ENCODE peak calls at places on chromosomes 16 and 17, in five cellular contexts. P is H1, M is esophagus muscularis mucosa, Q is heart right ventricle, K is colonic mucosa. Y is an unnamed sample. For H3K36me3, the result is how much of the 10 kb centered on the place peaks cover.

GRCh38 chr16:69240336-69240735 is 53.4 kb downstream of the SNTB2 start:
- DNase-seq in P (no peak), M (no peak), Q (no peak), K (no peak), Y (peak)

GRCh38 chr16:50724237-50724747 is 17.6 kb upstream of the CYLD start:
- DNase-seq in P (no peak), M (no peak), Q (no peak), K (no peak), Y (no peak)

GRCh38 chr16:51057969-51058337 is 93.1 kb downstream of the SALL1 start:
- DNase-seq in P (no peak), M (no peak), Q (no peak), K (no peak), Y (no peak)

GRCh38 chr17:9531080-9531479 is 44.5 kb downstream of the STX8 start:
- DNase-seq in P (no peak), M (no peak), Q (no peak), K (no peak), Y (no peak)

GRCh38 chr17:73338566-73339247 is 26.9 kb upstream of the CDC42EP4 start:
- DNase-seq in P (no peak), M (no peak), Q (no peak), K (no peak), Y (no peak)

GRCh38 chr17:76598004-76598439 is 12.4 kb upstream of the ST6GALNAC2 start:
- DNase-seq in P (no peak), M (no peak), Q (no peak), K (no peak), Y (no peak)

GRCh38 chr17:77602062-77602746 is 356.3 kb upstream of the TNRC6C start:
- DNase-seq in P (peak), M (no peak), Q (peak), K (no peak), Y (peak)

GRCh38 chr17:45428050-45428953 is 4.4 kb downstream of the ARHGAP27 start:
- DNase-seq in P (peak), M (no peak), Q (peak), K (peak), Y (peak)

GRCh38 chr16:1745181-1745899 is 26.0 kb downstream of the NME3 start:
- DNase-seq in P (no peak), M (no peak), Q (no peak), K (no peak), Y (peak)

GRCh38 chr16:29922986-29923501 is 3.0 kb downstream of the KCTD13 start:
- DNase-seq in P (no peak), M (no peak), Q (no peak), K (no peak), Y (no peak)

GRCh38 chr16:84396537-84397008 is 28.2 kb downstream of the ATP2C2 start:
- DNase-seq in P (no peak), M (no peak), Q (no peak), K (no peak), Y (no peak)

GRCh38 chr17:31691251-31691905 is 167.7 kb downstream of the COPRS start:
- DNase-seq in P (no peak), M (no peak), Q (no peak), K (no peak), Y (no peak)

GRCh38 chr16:5633845-5634440 is 536.3 kb upstream of the EEF2KMT start:
- DNase-seq in P (no peak), M (no peak), Q (no peak), K (no peak), Y (peak)

DNA sequence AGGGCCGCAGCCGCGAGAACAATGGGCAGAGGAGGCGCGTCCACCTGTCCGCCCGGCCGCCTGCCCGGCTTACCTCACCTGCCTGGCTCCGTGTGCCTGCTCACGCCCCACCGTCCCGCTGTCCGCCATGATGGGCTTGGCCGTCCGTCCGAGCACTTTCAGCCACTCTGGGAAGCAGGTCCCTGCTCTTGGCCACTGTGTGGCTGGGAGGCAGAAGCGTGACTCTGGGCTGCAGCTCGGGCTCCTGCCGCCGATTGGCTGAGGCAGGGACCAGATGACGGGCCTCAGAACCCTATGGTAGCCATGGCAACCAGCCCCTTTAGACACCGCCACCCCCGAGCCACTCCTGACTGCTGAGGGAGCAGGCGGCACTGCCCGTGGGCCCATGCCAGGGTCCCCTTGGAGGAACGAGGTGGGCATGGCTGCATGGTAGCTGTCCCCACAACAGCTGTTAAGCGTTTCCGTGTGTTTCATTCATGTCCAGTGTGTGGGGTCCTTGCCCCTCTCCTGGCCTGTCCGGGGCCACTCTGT is 8.9 kb upstream of the AXIN1 start:
- DNase-seq in P (no peak), M (no peak), Q (no peak), K (no peak), Y (no peak)
- H3K27ac ChIP-seq in P (no peak), M (no peak), Q (no peak), K (no peak), Y (no peak)

GRCh38 chr17:2844386-2844785 is 48.1 kb downstream of the RAP1GAP2 start:
- DNase-seq in P (no peak), M (no peak), Q (no peak), K (no peak), Y (no peak)

GRCh38 chr17:2835791-2836190 is 39.6 kb downstream of the RAP1GAP2 start:
- DNase-seq in P (no peak), M (no peak), Q (no peak), K (no peak), Y (no peak)

GRCh38 chr17:2842464-2842863 is 46.2 kb downstream of the RAP1GAP2 start:
- DNase-seq in P (no peak), M (no peak), Q (no peak), K (no peak), Y (no peak)

GRCh38 chr17:2837147-2837561 is 40.9 kb downstream of the RAP1GAP2 start:
- DNase-seq in P (no peak), M (no peak), Q (no peak), K (no peak), Y (no peak)

GRCh38 chr17:2841606-2842005 is 45.4 kb downstream of the RAP1GAP2 start:
- DNase-seq in P (no peak), M (no peak), Q (no peak), K (no peak), Y (peak)
- H3K36me3 ChIP-seq in P (under half), M (under half), Q (under half), K (under half), Y (under half)

DNA sequence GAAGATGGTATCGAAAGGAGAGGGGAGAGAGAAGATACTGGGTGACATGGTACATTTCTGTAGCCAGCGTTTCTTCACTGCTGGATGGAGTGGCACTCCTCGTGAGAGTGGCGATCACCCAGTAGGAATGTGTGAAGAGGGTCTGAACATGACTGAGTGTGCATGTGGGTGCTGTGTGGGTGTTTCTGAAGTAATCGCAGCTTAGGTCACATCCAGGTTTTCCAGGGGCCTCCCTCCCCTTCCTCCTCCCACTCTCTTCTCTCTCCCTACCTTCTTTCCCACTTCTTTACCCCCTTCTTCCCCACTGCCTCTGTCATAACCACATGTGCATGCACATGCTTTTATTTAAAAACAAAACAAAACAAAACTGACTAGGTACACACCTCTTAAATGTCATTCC is 1.8 kb downstream of the CLEC3A start:
- DNase-seq in P (no peak), M (no peak), Q (no peak), K (no peak), Y (no peak)
- H3K27ac ChIP-seq in P (no peak), M (no peak), Q (no peak), K (no peak), Y (no peak)

GRCh38 chr17:2693561-2694380 is 17.8 kb downstream of the CLUH start:
- DNase-seq in P (no peak), M (no peak), Q (no peak), K (peak), Y (no peak)

GRCh38 chr17:2691965-2692780 is 19.4 kb downstream of the CLUH start:
- DNase-seq in P (no peak), M (no peak), Q (peak), K (peak), Y (no peak)

GRCh38 chr17:2691069-2691871 is 20.3 kb downstream of the CLUH start:
- DNase-seq in P (no peak), M (no peak), Q (peak), K (peak), Y (no peak)

GRCh38 chr17:2694381-2695242 is 17.0 kb downstream of the CLUH start:
- DNase-seq in P (no peak), M (no peak), Q (no peak), K (peak), Y (no peak)

DNA sequence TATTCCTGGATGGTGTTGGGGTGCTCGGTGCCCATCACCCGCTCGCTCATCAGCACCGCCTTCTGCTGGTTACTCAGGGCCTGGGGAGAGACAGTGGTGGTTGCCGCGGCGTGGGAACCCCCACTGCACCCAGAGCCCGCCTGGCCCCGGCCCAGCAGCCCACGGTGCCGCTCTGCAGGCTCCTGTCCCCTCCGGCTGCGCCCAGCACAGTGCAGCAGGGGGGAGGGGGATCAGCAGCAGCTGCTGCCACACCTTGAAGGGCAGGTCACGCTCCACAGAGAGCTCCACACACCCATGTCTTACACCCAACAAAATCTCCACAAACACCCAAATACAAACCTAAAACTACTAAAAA is 18.8 kb downstream of the CLUH start:
- DNase-seq in P (no peak), M (no peak), Q (no peak), K (no peak), Y (no peak)
- H3K36me3 ChIP-seq in P (under half), M (half or more), Q (half or more), K (under half), Y (under half)

GRCh38 chr16:66205287-66206167 is 161.0 kb upstream of the CDH5 start:
- DNase-seq in P (peak), M (peak), Q (no peak), K (no peak), Y (no peak)

GRCh38 chr16:66203476-66203875 is 163.0 kb upstream of the CDH5 start:
- DNase-seq in P (no peak), M (peak), Q (no peak), K (no peak), Y (no peak)

GRCh38 chr16:66204761-66205160 is 161.7 kb upstream of the CDH5 start:
- DNase-seq in P (no peak), M (no peak), Q (no peak), K (no peak), Y (no peak)

GRCh38 chr16:66207864-66208226 is 158.6 kb upstream of the CDH5 start:
- DNase-seq in P (peak), M (peak), Q (no peak), K (no peak), Y (no peak)

GRCh38 chr16:66207139-66207863 is 159.2 kb upstream of the CDH5 start:
- DNase-seq in P (peak), M (peak), Q (no peak), K (no peak), Y (no peak)
- H3K27ac ChIP-seq in P (no peak), M (no peak), Q (no peak), K (no peak), Y (no peak)

GRCh38 chr17:82055023-82055964 is 3.6 kb downstream of the GPS1 start:
- DNase-seq in P (no peak), M (no peak), Q (no peak), K (no peak), Y (no peak)
- H3K36me3 ChIP-seq in P (under half), M (under half), Q (half or more), K (under half), Y (half or more)

GRCh38 chr17:5022171-5022711 is 13.0 kb downstream of the SLC52A1 start:
- DNase-seq in P (no peak), M (no peak), Q (no peak), K (no peak), Y (no peak)

GRCh38 chr17:5024604-5025003 is 10.6 kb downstream of the SLC52A1 start:
- DNase-seq in P (no peak), M (no peak), Q (no peak), K (no peak), Y (no peak)

GRCh38 chr17:5019475-5019956 is 15.7 kb downstream of the SLC52A1 start:
- DNase-seq in P (no peak), M (no peak), Q (no peak), K (no peak), Y (no peak)

GRCh38 chr17:5023588-5024147 is 11.6 kb downstream of the SLC52A1 start:
- DNase-seq in P (no peak), M (no peak), Q (no peak), K (no peak), Y (no peak)

GRCh38 chr17:5020502-5021023 is 14.7 kb downstream of the SLC52A1 start:
- DNase-seq in P (no peak), M (no peak), Q (no peak), K (no peak), Y (no peak)
- H3K27ac ChIP-seq in P (no peak), M (no peak), Q (no peak), K (no peak), Y (no peak)

DNA sequence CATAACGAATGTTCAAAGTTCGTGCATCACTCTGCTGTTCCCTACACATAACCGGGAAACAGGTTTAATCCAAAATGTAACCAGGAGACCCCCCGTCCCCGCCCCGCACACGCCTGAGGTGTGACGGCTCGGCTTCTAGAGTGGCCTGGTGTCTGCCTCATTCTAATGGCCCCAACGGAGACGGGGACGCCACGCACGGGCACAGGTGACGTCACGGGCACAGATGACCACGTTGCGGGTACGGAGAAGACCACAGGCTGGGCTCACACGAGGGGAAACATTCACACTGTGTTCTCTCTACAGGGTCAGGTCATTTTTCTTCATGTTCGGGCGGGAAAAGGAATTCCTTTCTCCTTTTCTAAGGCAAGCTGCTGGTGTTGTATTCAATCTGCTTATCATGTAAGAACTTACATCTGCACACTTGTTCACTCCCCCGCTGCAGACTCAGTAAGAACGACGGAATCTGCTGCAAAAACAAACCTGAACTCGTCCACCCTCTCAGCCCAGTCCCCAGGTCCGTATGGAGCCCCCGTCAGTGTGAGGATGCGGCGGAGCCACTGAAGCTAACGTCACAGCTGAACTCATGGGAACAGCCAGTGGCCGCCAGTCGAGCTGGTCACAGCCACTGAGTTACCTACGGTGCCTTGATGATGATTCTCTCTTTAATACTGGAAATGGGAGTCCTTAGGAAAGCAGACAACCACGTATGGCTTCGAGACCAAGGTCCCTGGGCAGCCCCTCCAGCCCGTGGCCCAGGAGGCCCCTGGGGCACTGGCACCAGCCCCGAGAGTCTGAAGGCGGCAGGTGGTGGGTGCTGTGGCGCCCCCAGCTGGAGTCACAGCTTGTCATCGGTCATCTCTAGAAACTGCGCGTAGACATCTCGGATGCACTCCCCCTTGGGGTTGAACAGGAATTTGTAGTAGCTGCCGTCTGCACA is 32.9 kb downstream of the WDR45B start:
- DNase-seq in P (peak), M (no peak), Q (no peak), K (no peak), Y (no peak)
- H3K36me3 ChIP-seq in P (under half), M (under half), Q (half or more), K (under half), Y (half or more)

GRCh38 chr16:16905850-16906249 is 526.9 kb downstream of the NPIPA7 start:
- DNase-seq in P (no peak), M (peak), Q (no peak), K (no peak), Y (no peak)
- H3K27ac ChIP-seq in P (no peak), M (no peak), Q (no peak), K (no peak), Y (no peak)

DNA sequence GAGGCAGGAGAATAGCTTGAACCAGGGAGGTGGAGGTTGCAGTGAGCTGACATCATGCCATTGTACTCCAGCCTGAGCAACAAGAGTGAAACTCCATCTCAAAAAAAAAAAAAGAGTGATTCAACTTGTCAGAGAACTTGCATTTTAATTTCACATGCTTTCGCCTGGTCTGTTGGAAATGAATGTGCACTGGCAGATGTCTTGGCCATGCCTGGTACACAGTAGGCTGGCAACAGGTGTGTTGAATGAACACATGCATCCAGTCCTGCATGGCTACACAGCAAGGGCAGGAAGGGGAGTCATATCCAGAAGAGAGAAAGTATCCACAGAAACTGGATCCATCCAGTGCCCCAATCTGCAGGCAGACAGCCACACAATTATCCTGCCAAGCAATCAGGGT is 11.5 kb downstream of the COG4 start:
- DNase-seq in P (no peak), M (no peak), Q (no peak), K (no peak), Y (no peak)
- H3K36me3 ChIP-seq in P (under half), M (half or more), Q (half or more), K (under half), Y (under half)